ENCODE peak calls at places on chromosomes 12 and 14, in four cellular contexts. I, B, L and U are unnamed samples.

GRCh38 chr12:69523433-69524330 is 53.5 kb downstream of the FRS2 start:
- DNase-seq in I (no peak), B (no peak), L (no peak), U (no peak)

GRCh38 chr14:103094406-103095209 is at the start of gene EXOC3L4:
- DNase-seq in I (no peak), B (peak; percentile 76), L (no peak), U (no peak)

GRCh38 chr12:44422559-44422958 is 453.6 kb downstream of the NELL2 start:
- DNase-seq in I (no peak), B (no peak), L (no peak), U (no peak)

GRCh38 chr14:51897791-51898190 is 37.4 kb downstream of the GNG2 start:
- DNase-seq in I (no peak), B (no peak), L (no peak), U (no peak)

GRCh38 chr14:51614707-51615106 is 37.0 kb upstream of the FRMD6 start:
- DNase-seq in I (no peak), B (no peak), L (no peak), U (no peak)

GRCh38 chr14:91249841-91250616 is 5.5 kb upstream of the GPR68 start:
- DNase-seq in I (no peak), B (peak; percentile 41), L (peak; percentile 90), U (no peak)

GRCh38 chr12:98997-99396 is 32.4 kb downstream of the IQSEC3 start:
- DNase-seq in I (peak; percentile 39), B (no peak), L (no peak), U (no peak)

GRCh38 chr12:76259071-76259470 is 89.1 kb downstream of the BBS10 start:
- DNase-seq in I (no peak), B (no peak), L (no peak), U (no peak)

GRCh38 chr12:95611676-95612309 is 60.5 kb upstream of the USP44 start:
- DNase-seq in I (no peak), B (peak; percentile 62), L (no peak), U (no peak)

GRCh38 chr14:70884595-70885342 is 22.5 kb upstream of the PCNX1 start:
- DNase-seq in I (no peak), B (no peak), L (no peak), U (peak; percentile 39)

GRCh38 chr12:132066345-132066685 is 77.8 kb downstream of the DDX51 start:
- DNase-seq in I (no peak), B (no peak), L (peak; percentile 77), U (no peak)

GRCh38 chr12:124568431-124569374 is 1.3 kb upstream of the NCOR2 start:
- DNase-seq in I (peak; percentile 44), B (no peak), L (peak; percentile 53), U (peak; percentile 44)

GRCh38 chr14:61841145-61841544 is 78.9 kb downstream of the SNAPC1 start:
- DNase-seq in I (no peak), B (no peak), L (no peak), U (no peak)

GRCh38 chr12:95316798-95317197 is 99.2 kb downstream of the VEZT start:
- DNase-seq in I (no peak), B (peak; percentile 38), L (no peak), U (no peak)

GRCh38 chr14:32762886-32763285 is 175.8 kb upstream of the NPAS3 start:
- DNase-seq in I (no peak), B (no peak), L (no peak), U (no peak)

GRCh38 chr14:85223667-85224066 is 306.3 kb upstream of the FLRT2 start:
- DNase-seq in I (no peak), B (no peak), L (no peak), U (no peak)

GRCh38 chr12:114263031-114263825 is 142.7 kb downstream of the TBX5 start:
- DNase-seq in I (no peak), B (no peak), L (no peak), U (no peak)

GRCh38 chr14:99267871-99268775 is 3.9 kb downstream of the BCL11B start:
- DNase-seq in I (no peak), B (no peak), L (no peak), U (no peak)

GRCh38 chr12:67137256-67137655 is 131.9 kb upstream of the CAND1 start:
- DNase-seq in I (no peak), B (no peak), L (no peak), U (no peak)

GRCh38 chr14:103728141-103728540 is 12.5 kb downstream of the ZFYVE21 start:
- DNase-seq in I (no peak), B (no peak), L (no peak), U (no peak)

GRCh38 chr12:115794659-115795081 is 482.8 kb downstream of the MED13L start:
- DNase-seq in I (no peak), B (peak; percentile 70), L (no peak), U (no peak)

GRCh38 chr14:68535404-68536024 is 257.4 kb downstream of the ZFP36L1 start:
- DNase-seq in I (no peak), B (no peak), L (no peak), U (no peak)

GRCh38 chr14:105894978-105895881 is 368.8 kb downstream of the TMEM121 start:
- DNase-seq in I (peak; percentile 1), B (no peak), L (no peak), U (peak; percentile 1)

GRCh38 chr12:54039417-54040147 is 6.7 kb downstream of the HOXC5 start:
- DNase-seq in I (no peak), B (no peak), L (no peak), U (no peak)

GRCh38 chr12:132238487-132239248 is 90.7 kb downstream of the GALNT9 start:
- DNase-seq in I (no peak), B (no peak), L (no peak), U (no peak)

GRCh38 chr14:89304972-89305703 is 111.9 kb downstream of the FOXN3 start:
- DNase-seq in I (no peak), B (no peak), L (peak; percentile 65), U (no peak)

GRCh38 chr12:110901401-110901800 is 19.0 kb downstream of the MYL2 start:
- DNase-seq in I (no peak), B (peak; percentile 29), L (no peak), U (no peak)

GRCh38 chr12:44581642-44582242 is 294.4 kb downstream of the NELL2 start:
- DNase-seq in I (no peak), B (no peak), L (no peak), U (no peak)

GRCh38 chr12:45789025-45789424 is 59.5 kb downstream of the ARID2 start:
- DNase-seq in I (no peak), B (no peak), L (no peak), U (no peak)

GRCh38 chr12:95480230-95480629 is 6.3 kb downstream of the METAP2 start:
- DNase-seq in I (no peak), B (no peak), L (no peak), U (no peak)

GRCh38 chr12:17976202-17976601 is 113.8 kb downstream of the RERGL start:
- DNase-seq in I (peak; percentile 65), B (no peak), L (no peak), U (no peak)

GRCh38 chr12:18323159-18323558 is 61.8 kb downstream of the PIK3C2G start:
- DNase-seq in I (no peak), B (no peak), L (no peak), U (no peak)

GRCh38 chr14:97217094-97217885 is 420.1 kb downstream of the VRK1 start:
- DNase-seq in I (no peak), B (no peak), L (no peak), U (no peak)

GRCh38 chr12:57803317-57803893 is 15.1 kb downstream of the AVIL start:
- DNase-seq in I (peak; percentile 75), B (peak; percentile 23), L (no peak), U (peak; percentile 52)

GRCh38 chr14:50109342-50109741 is 7.0 kb downstream of the VCPKMT start:
- DNase-seq in I (no peak), B (peak; percentile 23), L (no peak), U (no peak)

GRCh38 chr12:6664902-6665301 is 2.0 kb upstream of the ING4 start:
- DNase-seq in I (no peak), B (no peak), L (no peak), U (no peak)

GRCh38 chr12:6672143-6672542 is 9.2 kb upstream of the ING4 start:
- DNase-seq in I (no peak), B (no peak), L (no peak), U (no peak)

GRCh38 chr12:6662906-6663742 is at the start of gene ING4:
- DNase-seq in I (peak; percentile 94), B (peak; percentile 99), L (peak; percentile 96), U (peak; percentile 98)

GRCh38 chr12:6666211-6666610 is 3.3 kb upstream of the ING4 start:
- DNase-seq in I (no peak), B (no peak), L (no peak), U (no peak)

GRCh38 chr12:6667559-6668210 is 4.8 kb upstream of the ING4 start:
- DNase-seq in I (peak; percentile 22), B (no peak), L (no peak), U (no peak)
- TF ChIP-seq CTCF in I (no peak), B (peak; percentile 47), L (peak; percentile 40), U (peak; percentile 35)

DNA sequence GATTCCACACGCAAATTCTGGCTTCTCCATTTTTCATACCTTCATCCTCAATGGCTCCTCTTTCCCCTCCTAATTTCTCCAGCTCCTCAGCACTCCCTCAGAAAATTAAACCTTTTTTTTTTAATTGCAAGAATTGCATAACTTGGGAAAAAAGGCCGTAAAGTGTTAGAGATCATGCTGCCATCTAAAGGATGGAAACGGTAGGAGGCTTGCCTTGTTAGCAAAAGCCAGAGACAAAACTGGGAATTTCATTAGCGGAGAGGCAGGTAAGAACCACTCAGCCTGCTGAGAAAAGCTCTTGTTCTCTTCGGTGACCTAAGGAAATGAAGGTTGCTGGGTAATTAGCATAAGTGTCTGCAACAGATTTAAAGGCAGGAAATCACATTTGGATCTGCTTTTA is 204.3 kb downstream of the AEBP2 start:
- DNase-seq in I (no peak), B (peak; percentile 5), L (no peak), U (peak; percentile 5)
- TF ChIP-seq MAX in I (no peak), B (no peak), L (no peak), U (no peak)

DNA sequence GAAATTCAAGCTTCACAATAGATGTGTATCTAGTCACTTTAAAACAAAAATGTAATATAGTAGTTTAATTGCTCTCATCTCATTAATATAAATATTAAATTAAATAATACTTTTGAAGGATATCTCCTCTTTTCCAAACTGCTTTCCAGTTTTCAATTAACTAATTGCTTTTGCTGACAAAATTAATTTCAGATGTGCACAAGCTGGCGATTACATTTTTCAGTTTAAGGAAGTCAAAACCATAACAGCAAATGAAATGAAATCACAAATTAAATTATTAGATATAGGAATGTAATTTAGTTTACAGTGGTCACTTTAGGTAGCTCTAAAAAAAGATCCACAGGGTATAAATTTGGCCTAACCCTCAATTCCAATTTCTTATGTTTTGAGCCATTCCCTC is 362.1 kb downstream of the SLC6A15 start:
- DNase-seq in I (no peak), B (no peak), L (no peak), U (no peak)
- TF ChIP-seq CBFB in I (no peak), B (no peak), L (no peak), U (no peak)

DNA sequence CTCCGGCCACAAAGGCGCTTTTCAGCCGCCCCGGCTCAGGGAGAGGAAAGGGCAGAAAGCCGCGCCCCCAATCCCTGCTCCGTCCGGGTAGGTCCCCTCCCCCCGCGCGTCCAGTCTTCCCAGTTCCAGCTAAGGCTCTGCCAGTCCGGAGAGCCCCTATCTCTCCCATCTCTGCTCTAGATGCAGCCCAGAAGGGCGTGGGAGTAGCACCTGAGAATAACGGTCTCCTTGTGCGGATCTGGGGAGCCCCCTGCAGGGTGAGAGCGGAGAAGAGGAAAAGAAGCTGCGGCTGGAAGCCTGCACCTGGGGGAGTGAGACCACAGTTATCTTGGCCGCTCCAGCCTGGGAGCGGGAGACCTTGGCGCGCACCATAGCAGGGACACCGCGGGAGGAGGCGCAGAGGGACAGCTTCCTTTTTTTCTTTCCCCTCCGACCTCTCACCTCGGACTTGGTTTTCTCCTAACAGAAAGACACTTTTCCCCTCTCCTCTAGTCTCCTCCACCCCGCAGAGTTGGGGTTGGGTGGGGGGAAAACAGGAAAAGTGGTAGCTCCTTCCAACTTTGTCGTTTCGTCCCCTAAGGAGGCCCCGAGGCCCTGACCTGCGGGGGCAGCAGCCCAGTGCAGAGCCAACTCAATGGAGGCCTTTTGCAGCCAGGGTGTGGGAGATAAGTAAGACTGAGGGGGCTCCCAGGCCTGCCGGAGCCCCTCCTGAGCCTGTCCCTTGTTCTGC is 2.4 kb downstream of the DHH start:
- DNase-seq in I (peak; percentile 74), B (peak; percentile 51), L (no peak), U (peak; percentile 98)
- TF ChIP-seq CTCF in I (no peak), B (peak; percentile 78), L (peak; percentile 78), U (peak; percentile 84)